ENCODE peak calls at places on chromosome 22, in nine cellular contexts. E is NCI-H2107, Z is choroid plexus epithelial cell, A is transverse colon, X is GM03348, O is Calu3, I is BE2C, C is SHP77 treated with DMSO at 0.1 percent for 48 hours, N is AG09309. F is an unnamed sample.
A peak's percentile ranks its signal among the peaks of the same experiment; 100 is the strongest.

GRCh38 chr22:39773976-39774539 is 119.5 kb downstream of the ENTHD1 start:
- DNase-seq in N (no peak), O (no peak), A (peak; percentile 13), E (no peak), I (no peak), X (no peak), C (no peak), Z (peak; percentile 5), F (no peak)

GRCh38 chr22:25402160-25402500 is 162.3 kb upstream of the GRK3 start:
- DNase-seq in Z (no peak), X (peak; percentile 1), I (no peak), O (no peak), C (no peak), E (no peak), A (no peak), N (no peak), F (no peak)

GRCh38 chr22:17283423-17283822 is 64.2 kb upstream of the ADA2 start:
- DNase-seq in Z (no peak), N (no peak), I (no peak), O (no peak), C (no peak), A (no peak), E (no peak), X (no peak), F (no peak)

GRCh38 chr22:48827228-48827810 is 1000.4 kb downstream of the BRD1 start:
- DNase-seq in N (no peak), O (no peak), E (peak; percentile 30), I (no peak), X (no peak), C (peak; percentile 33), A (no peak), Z (peak; percentile 4), F (no peak)

GRCh38 chr22:19407649-19408606 is 23.6 kb downstream of the HIRA start:
- DNase-seq in C (no peak), E (no peak), N (no peak), Z (peak; percentile 34), X (no peak), A (no peak), O (no peak), I (peak; percentile 90), F (no peak)

GRCh38 chr22:46107089-46107664 is 43.1 kb upstream of the PPARA start:
- DNase-seq in N (no peak), C (peak; percentile 80), A (peak; percentile 56), O (no peak), Z (no peak), I (peak; percentile 43), X (no peak), E (peak; percentile 59), F (no peak)

GRCh38 chr22:35505394-35506258 is 35.0 kb upstream of the RASD2 start:
- DNase-seq in O (no peak), Z (no peak), A (no peak), X (no peak), N (no peak), I (no peak), C (no peak), E (no peak), F (no peak)

GRCh38 chr22:45783021-45783420 is 111.4 kb downstream of the ATXN10 start:
- DNase-seq in Z (peak; percentile 69), C (no peak), X (no peak), A (no peak), O (no peak), I (no peak), N (no peak), E (no peak), F (no peak)

GRCh38 chr22:49305966-49306631 is 521.6 kb downstream of the BRD1 start:
- DNase-seq in I (no peak), E (no peak), A (peak; percentile 3), X (no peak), N (no peak), O (no peak), Z (no peak), C (no peak), F (no peak)

GRCh38 chr22:25765016-25765367 is 23.0 kb downstream of the MYO18B start:
- DNase-seq in Z (no peak), N (no peak), E (no peak), A (no peak), I (no peak), C (no peak), O (no peak), X (no peak), F (no peak)

GRCh38 chr22:22045576-22046335 is 63.2 kb upstream of the TOP3B start:
- DNase-seq in C (no peak), N (no peak), E (peak; percentile 58), O (no peak), Z (no peak), I (no peak), A (no peak), X (no peak), F (no peak)

GRCh38 chr22:50035976-50036375 is 22.1 kb downstream of the TTLL8 start:
- DNase-seq in A (no peak), O (no peak), C (no peak), I (peak; percentile 5), E (no peak), X (no peak), N (no peak), Z (no peak), F (no peak)

GRCh38 chr22:50473855-50474671 is 772 bp downstream of the SBF1 start:
- DNase-seq in E (no peak), C (no peak), X (peak; percentile 85), I (peak; percentile 44), N (no peak), Z (peak; percentile 72), O (peak; percentile 44), A (peak; percentile 44), F (no peak)

GRCh38 chr22:37752189-37753061 is 55.3 kb upstream of the GCAT start:
- DNase-seq in Z (peak; percentile 88), I (peak; percentile 93), E (no peak), X (peak; percentile 96), A (peak; percentile 89), O (peak; percentile 94), C (no peak), N (peak; percentile 90), F (no peak)

GRCh38 chr22:30865656-30866055 is 102.9 kb downstream of the MORC2 start:
- DNase-seq in Z (no peak), X (peak; percentile 3), I (no peak), E (no peak), C (no peak), O (no peak), A (no peak), N (no peak), F (no peak)

GRCh38 chr22:25745341-25746011 is 3.5 kb downstream of the MYO18B start:
- DNase-seq in N (peak; percentile 84), I (no peak), Z (peak; percentile 48), O (no peak), C (no peak), A (no peak), E (no peak), X (peak; percentile 72), F (no peak)

GRCh38 chr22:19958083-19959042 is 16.7 kb upstream of the TXNRD2 start:
- DNase-seq in X (peak; percentile 51), N (peak; percentile 44), C (no peak), E (no peak), I (no peak), O (no peak), Z (peak; percentile 31), A (no peak), F (no peak)

GRCh38 chr22:31603081-31603525 is 58.9 kb downstream of the PISD start:
- DNase-seq in Z (no peak), E (no peak), C (no peak), O (no peak), X (no peak), I (no peak), N (no peak), A (no peak), F (no peak)

GRCh38 chr22:17486313-17486712 is 77.0 kb upstream of the SLC25A18 start:
- DNase-seq in N (no peak), E (no peak), X (peak; percentile 9), I (peak; percentile 35), C (no peak), A (no peak), O (no peak), Z (no peak), F (no peak)

F was measured in NCI-H187.